ENCODE peak calls at places on chromosomes 1 and 21, in six cellular contexts. L is H9, F is NCI-H1694 treated with DMSO at 0.1 percent for 48 hours, E is lung microvascular endothelial cell, V is activated gamma-delta T cell treated with Interleukin-2 at 50 U/mL for 16 hours, G is naive B cell. Z is an unnamed sample.

GRCh38 chr1:197156692-197157091 is 10.2 kb upstream of the ASPM start:
- DNase-seq in L (no peak), F (no peak), E (no peak), V (no peak), G (no peak), Z (no peak)

GRCh38 chr1:87129606-87130005 is 199.1 kb upstream of the LMO4 start:
- DNase-seq in L (no peak), F (no peak), E (no peak), V (no peak), G (no peak), Z (no peak)

GRCh38 chr1:31776511-31776910 is 12.4 kb upstream of the ADGRB2 start:
- DNase-seq in L (no peak), F (no peak), E (no peak), V (no peak), G (no peak), Z (no peak)

GRCh38 chr21:33846141-33846540 is 69.5 kb downstream of the ATP5PO start:
- DNase-seq in L (no peak), F (no peak), E (no peak), V (no peak), G (no peak), Z (no peak)

GRCh38 chr21:33685613-33686197 is 43.4 kb downstream of the ITSN1 start:
- DNase-seq in L (no peak), F (no peak), E (peak; percentile 32), V (no peak), G (no peak), Z (peak; percentile 87)

GRCh38 chr1:180631766-180632325 is at the start of gene XPR1:
- DNase-seq in L (peak; percentile 98), F (peak; percentile 98), E (peak; percentile 99), V (peak; percentile 98), G (peak; percentile 95), Z (peak; percentile 99)

GRCh38 chr1:6586404-6586816 is 6.6 kb downstream of the ZBTB48 start:
- DNase-seq in L (no peak), F (no peak), E (no peak), V (no peak), G (no peak), Z (no peak)

GRCh38 chr1:41861509-41862410 is 57.0 kb downstream of the HIVEP3 start:
- DNase-seq in L (no peak), F (no peak), E (no peak), V (no peak), G (no peak), Z (no peak)

GRCh38 chr1:166947398-166948043 is 27.8 kb downstream of the ILDR2 start:
- DNase-seq in L (peak; percentile 58), F (peak; percentile 51), E (peak; percentile 33), V (no peak), G (peak; percentile 23), Z (peak; percentile 41)

GRCh38 chr21:42165901-42166300 is 53.0 kb upstream of the ABCG1 start:
- DNase-seq in L (no peak), F (no peak), E (no peak), V (no peak), G (no peak), Z (no peak)

GRCh38 chr1:175857756-175858155 is 114.4 kb upstream of the TNR start:
- DNase-seq in L (no peak), F (no peak), E (no peak), V (no peak), G (no peak), Z (no peak)